ENCODE peak calls at places on chromosomes 4 and X, in eight cellular contexts. Q, D, A, U, K, V, O and G are unnamed samples.

GRCh38 chrX:9562851-9563250 is 98.0 kb downstream of the TBL1X start:
- DNase-seq in K (peak), D (peak), U (no peak), Q (no peak), V (no peak), A (peak), O (no peak), G (peak)

GRCh38 chr4:28548549-28548948 is 1687.9 kb downstream of the STIM2 start:
- DNase-seq in K (no peak), A (no peak), U (no peak), O (no peak), D (no peak), Q (no peak), V (no peak), G (no peak)

GRCh38 chr4:70183168-70183939 is 12.2 kb upstream of the ODAM start:
- DNase-seq in Q (no peak), O (no peak), A (peak), K (peak), D (peak), U (no peak), V (no peak), G (no peak)

GRCh38 chrX:45851434-45851991 is 650.8 kb upstream of the DIPK2B start:
- DNase-seq in U (no peak), K (peak), O (no peak), V (no peak), D (peak), Q (no peak), A (peak), G (peak)

GRCh38 chr4:121041307-121042090 is 30.8 kb downstream of the NDNF start:
- DNase-seq in A (peak), K (no peak), V (no peak), O (no peak), D (no peak), U (no peak), Q (no peak), G (peak)

GRCh38 chrX:139508099-139508498 is 22.4 kb upstream of the F9 start:
- DNase-seq in Q (no peak), V (no peak), O (no peak), U (no peak), D (no peak), A (no peak), K (no peak), G (no peak)

GRCh38 chr4:168769416-168769815 is 240.6 kb downstream of the CBR4 start:
- DNase-seq in U (no peak), O (no peak), D (peak), Q (no peak), K (no peak), A (peak), V (no peak), G (no peak)

GRCh38 chrX:67100031-67100884 is 443.6 kb upstream of the AR start:
- DNase-seq in K (no peak), A (no peak), U (no peak), V (no peak), Q (no peak), D (no peak), O (no peak), G (no peak)

GRCh38 chr4:7166286-7166685 is 26.1 kb upstream of the SORCS2 start:
- DNase-seq in O (no peak), A (no peak), V (no peak), D (no peak), Q (no peak), U (no peak), K (peak), G (no peak)

GRCh38 chrX:79263550-79263949 is 103.6 kb downstream of the ITM2A start:
- DNase-seq in K (no peak), O (no peak), V (no peak), D (no peak), Q (no peak), U (no peak), A (no peak), G (no peak)

GRCh38 chr4:73446336-73446938 is 10.4 kb downstream of the AFP start:
- DNase-seq in U (no peak), Q (no peak), K (peak), A (peak), V (no peak), D (peak), O (no peak), G (peak)

GRCh38 chr4:1250527-1250812 is 1.5 kb upstream of the CTBP1 start:
- DNase-seq in D (no peak), A (no peak), O (no peak), U (no peak), Q (no peak), K (no peak), V (no peak), G (no peak)

GRCh38 chr4:151688003-151688784 is 72.6 kb downstream of the GATB start:
- DNase-seq in Q (no peak), O (no peak), K (no peak), D (peak), V (no peak), A (no peak), U (no peak), G (no peak)

GRCh38 chr4:185792384-185793146 is 19.4 kb downstream of the SORBS2 start:
- DNase-seq in A (peak), K (no peak), O (no peak), U (no peak), V (no peak), D (peak), Q (no peak), G (peak)

GRCh38 chrX:47568656-47569295 is 7.8 kb downstream of the ARAF start:
- DNase-seq in A (no peak), K (no peak), Q (no peak), V (no peak), U (no peak), O (no peak), D (no peak), G (no peak)

GRCh38 chr4:11070813-11071212 is 357.9 kb downstream of the HS3ST1 start:
- DNase-seq in D (no peak), K (no peak), A (no peak), U (no peak), O (no peak), Q (no peak), V (no peak), G (no peak)

GRCh38 chr4:66351761-66352160 is 681.5 kb upstream of the EPHA5 start:
- DNase-seq in K (no peak), U (no peak), D (no peak), Q (no peak), A (no peak), O (no peak), V (no peak), G (peak)

GRCh38 chrX:9943420-9943819 is 23.7 kb upstream of the CLDN34 start:
- DNase-seq in K (no peak), D (no peak), Q (no peak), O (no peak), V (no peak), A (no peak), U (no peak), G (no peak)

GRCh38 chrX:103211012-103211715 is 3.7 kb upstream of the BEX4 start:
- DNase-seq in A (no peak), K (peak), U (peak), Q (no peak), D (peak), V (no peak), O (no peak), G (no peak)